ENCODE peak calls at places on chromosomes 6 and 20, in six cellular contexts. One of them, this sample, is unnamed.

GRCh38 chr6:147201885-147202515 is 2.2 kb upstream of the STXBP5 start:
- DNase-seq in aorta: no peak
- DNase-seq in RWPE2: no peak
- DNase-seq in neural progenitor cell: peak; percentile 38
- DNase-seq in CD4-positive, CD25-positive, alpha-beta regulatory T cell: no peak
- DNase-seq in naive thymus-derived CD4-positive, alpha-beta T cell: no peak
- DNase-seq in this sample: no peak

GRCh38 chr6:169811521-169812256 is 60.3 kb downstream of the ERMARD start:
- DNase-seq in aorta: no peak
- DNase-seq in CD4-positive, CD25-positive, alpha-beta regulatory T cell: no peak
- DNase-seq in RWPE2: no peak
- DNase-seq in neural progenitor cell: no peak
- DNase-seq in naive thymus-derived CD4-positive, alpha-beta T cell: no peak
- DNase-seq in this sample: no peak

GRCh38 chr6:6057442-6058053 is 50.8 kb upstream of the NRN1 start:
- DNase-seq in aorta: no peak
- DNase-seq in CD4-positive, CD25-positive, alpha-beta regulatory T cell: peak; percentile 55
- DNase-seq in neural progenitor cell: peak; percentile 57
- DNase-seq in naive thymus-derived CD4-positive, alpha-beta T cell: no peak
- DNase-seq in RWPE2: no peak
- DNase-seq in this sample: peak; percentile 15

GRCh38 chr6:161407581-161407980 is 133.7 kb upstream of the AGPAT4 start:
- DNase-seq in CD4-positive, CD25-positive, alpha-beta regulatory T cell: no peak
- DNase-seq in neural progenitor cell: peak; percentile 31
- DNase-seq in naive thymus-derived CD4-positive, alpha-beta T cell: no peak
- DNase-seq in RWPE2: no peak
- DNase-seq in aorta: no peak
- DNase-seq in this sample: no peak

GRCh38 chr6:49935387-49935786 is 28.6 kb downstream of the DEFB114 start:
- DNase-seq in aorta: no peak
- DNase-seq in RWPE2: no peak
- DNase-seq in naive thymus-derived CD4-positive, alpha-beta T cell: no peak
- DNase-seq in CD4-positive, CD25-positive, alpha-beta regulatory T cell: no peak
- DNase-seq in neural progenitor cell: no peak
- DNase-seq in this sample: no peak

GRCh38 chr6:93678841-93679454 is 259.6 kb upstream of the EPHA7 start:
- DNase-seq in CD4-positive, CD25-positive, alpha-beta regulatory T cell: no peak
- DNase-seq in neural progenitor cell: no peak
- DNase-seq in RWPE2: no peak
- DNase-seq in naive thymus-derived CD4-positive, alpha-beta T cell: no peak
- DNase-seq in aorta: no peak
- DNase-seq in this sample: no peak

GRCh38 chr6:90284745-90285481 is 11.7 kb downstream of the BACH2 start:
- DNase-seq in neural progenitor cell: no peak
- DNase-seq in naive thymus-derived CD4-positive, alpha-beta T cell: no peak
- DNase-seq in CD4-positive, CD25-positive, alpha-beta regulatory T cell: peak; percentile 84
- DNase-seq in aorta: no peak
- DNase-seq in RWPE2: no peak
- DNase-seq in this sample: no peak

GRCh38 chr6:155247618-155248017 is 16.2 kb upstream of the CLDN20 start:
- DNase-seq in naive thymus-derived CD4-positive, alpha-beta T cell: no peak
- DNase-seq in RWPE2: peak; percentile 82
- DNase-seq in aorta: no peak
- DNase-seq in CD4-positive, CD25-positive, alpha-beta regulatory T cell: no peak
- DNase-seq in neural progenitor cell: no peak
- DNase-seq in this sample: no peak

GRCh38 chr6:70380259-70380658 is 33.0 kb upstream of the FAM135A start:
- DNase-seq in neural progenitor cell: no peak
- DNase-seq in RWPE2: no peak
- DNase-seq in naive thymus-derived CD4-positive, alpha-beta T cell: no peak
- DNase-seq in aorta: no peak
- DNase-seq in CD4-positive, CD25-positive, alpha-beta regulatory T cell: no peak
- DNase-seq in this sample: no peak

GRCh38 chr6:79713701-79714322 is 82.7 kb downstream of the SH3BGRL2 start:
- DNase-seq in neural progenitor cell: peak; percentile 78
- DNase-seq in aorta: no peak
- DNase-seq in naive thymus-derived CD4-positive, alpha-beta T cell: no peak
- DNase-seq in RWPE2: no peak
- DNase-seq in CD4-positive, CD25-positive, alpha-beta regulatory T cell: peak; percentile 43
- DNase-seq in this sample: peak; percentile 44

GRCh38 chr6:163951990-163952389 is 537.5 kb downstream of the QKI start:
- DNase-seq in neural progenitor cell: no peak
- DNase-seq in naive thymus-derived CD4-positive, alpha-beta T cell: no peak
- DNase-seq in CD4-positive, CD25-positive, alpha-beta regulatory T cell: no peak
- DNase-seq in aorta: no peak
- DNase-seq in RWPE2: no peak
- DNase-seq in this sample: no peak

GRCh38 chr6:163391983-163392382 is 22.5 kb upstream of the QKI start:
- DNase-seq in neural progenitor cell: no peak
- DNase-seq in naive thymus-derived CD4-positive, alpha-beta T cell: no peak
- DNase-seq in CD4-positive, CD25-positive, alpha-beta regulatory T cell: no peak
- DNase-seq in aorta: no peak
- DNase-seq in RWPE2: no peak
- DNase-seq in this sample: no peak

GRCh38 chr20:34369265-34369664 is 6.2 kb downstream of the ITCH start:
- DNase-seq in aorta: no peak
- DNase-seq in neural progenitor cell: no peak
- DNase-seq in naive thymus-derived CD4-positive, alpha-beta T cell: no peak
- DNase-seq in RWPE2: peak; percentile 69
- DNase-seq in CD4-positive, CD25-positive, alpha-beta regulatory T cell: peak; percentile 54
- DNase-seq in this sample: no peak

GRCh38 chr6:144710207-144710606 is 425.1 kb downstream of the UTRN start:
- DNase-seq in neural progenitor cell: no peak
- DNase-seq in naive thymus-derived CD4-positive, alpha-beta T cell: no peak
- DNase-seq in RWPE2: no peak
- DNase-seq in CD4-positive, CD25-positive, alpha-beta regulatory T cell: no peak
- DNase-seq in aorta: no peak
- DNase-seq in this sample: no peak

GRCh38 chr6:11785953-11786579 is 7.5 kb upstream of the ADTRP start:
- DNase-seq in neural progenitor cell: no peak
- DNase-seq in aorta: no peak
- DNase-seq in naive thymus-derived CD4-positive, alpha-beta T cell: no peak
- DNase-seq in CD4-positive, CD25-positive, alpha-beta regulatory T cell: peak; percentile 85
- DNase-seq in RWPE2: no peak
- DNase-seq in this sample: no peak

GRCh38 chr20:37697314-37697713 is 3.5 kb downstream of the CTNNBL1 start:
- DNase-seq in naive thymus-derived CD4-positive, alpha-beta T cell: no peak
- DNase-seq in CD4-positive, CD25-positive, alpha-beta regulatory T cell: no peak
- DNase-seq in aorta: no peak
- DNase-seq in neural progenitor cell: no peak
- DNase-seq in RWPE2: no peak
- DNase-seq in this sample: no peak

GRCh38 chr6:116828983-116829382 is at the start of gene GPRC6A:
- DNase-seq in CD4-positive, CD25-positive, alpha-beta regulatory T cell: no peak
- DNase-seq in RWPE2: no peak
- DNase-seq in aorta: no peak
- DNase-seq in naive thymus-derived CD4-positive, alpha-beta T cell: no peak
- DNase-seq in neural progenitor cell: no peak
- DNase-seq in this sample: no peak

GRCh38 chr6:165013701-165014100 is 295.7 kb downstream of the C6orf118 start:
- DNase-seq in RWPE2: no peak
- DNase-seq in naive thymus-derived CD4-positive, alpha-beta T cell: no peak
- DNase-seq in aorta: no peak
- DNase-seq in CD4-positive, CD25-positive, alpha-beta regulatory T cell: no peak
- DNase-seq in neural progenitor cell: no peak
- DNase-seq in this sample: no peak

GRCh38 chr20:51898788-51899187 is 96.5 kb upstream of the SALL4 start:
- DNase-seq in RWPE2: no peak
- DNase-seq in CD4-positive, CD25-positive, alpha-beta regulatory T cell: no peak
- DNase-seq in aorta: no peak
- DNase-seq in neural progenitor cell: no peak
- DNase-seq in naive thymus-derived CD4-positive, alpha-beta T cell: no peak
- DNase-seq in this sample: no peak

GRCh38 chr20:50391444-50392137 is 118.6 kb upstream of the PTPN1 start:
- DNase-seq in naive thymus-derived CD4-positive, alpha-beta T cell: no peak
- DNase-seq in aorta: no peak
- DNase-seq in neural progenitor cell: no peak
- DNase-seq in RWPE2: peak; percentile 77
- DNase-seq in CD4-positive, CD25-positive, alpha-beta regulatory T cell: no peak
- DNase-seq in this sample: no peak

GRCh38 chr6:23305325-23305943 is 736.1 kb downstream of the HDGFL1 start:
- DNase-seq in naive thymus-derived CD4-positive, alpha-beta T cell: no peak
- DNase-seq in aorta: no peak
- DNase-seq in CD4-positive, CD25-positive, alpha-beta regulatory T cell: no peak
- DNase-seq in neural progenitor cell: no peak
- DNase-seq in RWPE2: no peak
- DNase-seq in this sample: no peak
- H3K9me3 ChIP-seq in naive thymus-derived CD4-positive, alpha-beta T cell: no peaks in the 10 kb centered on the region
- H3K9me3 ChIP-seq in aorta: no peaks in the 10 kb centered on the region
- H3K9me3 ChIP-seq in CD4-positive, CD25-positive, alpha-beta regulatory T cell: no peaks in the 10 kb centered on the region
- H3K9me3 ChIP-seq in neural progenitor cell: no peaks in the 10 kb centered on the region
- H3K9me3 ChIP-seq in RWPE2: no peaks in the 10 kb centered on the region
- H3K9me3 ChIP-seq in this sample: no peaks in the 10 kb centered on the region

DNA sequence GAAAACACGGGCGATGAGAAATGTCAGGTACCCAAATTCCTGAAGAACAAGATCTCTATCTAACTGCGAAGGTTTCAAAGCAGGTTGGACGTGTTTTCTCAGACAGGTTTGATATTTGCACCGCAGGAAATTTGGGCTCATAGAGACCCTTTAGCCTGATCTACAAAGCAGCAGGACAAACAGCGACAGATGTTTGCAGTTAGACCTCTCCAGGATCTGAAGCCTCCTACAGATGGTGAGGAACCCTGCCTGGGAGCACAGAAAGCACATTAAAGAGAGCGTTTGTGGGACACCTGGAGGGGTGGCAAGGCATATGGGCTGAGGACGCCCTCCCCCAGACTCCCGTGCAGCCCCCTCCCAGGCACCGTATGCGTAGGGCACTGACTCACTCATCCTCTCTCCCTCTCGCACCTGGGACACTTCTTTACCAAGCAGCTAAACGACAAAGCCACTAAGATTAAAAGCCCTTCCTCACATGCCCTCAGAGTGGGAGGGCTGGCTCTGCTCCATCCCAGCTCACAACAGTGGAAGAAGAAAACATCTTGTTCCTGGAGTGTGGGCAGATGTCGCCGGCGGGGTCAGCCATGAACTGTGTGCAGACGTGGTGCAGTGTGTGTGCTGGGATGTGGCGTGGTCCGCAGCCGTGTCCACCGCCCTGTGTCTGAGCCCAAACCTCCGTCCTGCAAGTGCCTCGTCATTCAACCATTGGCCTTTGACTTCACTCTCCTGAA is 249.7 kb upstream of the AFDN start:
- DNase-seq in CD4-positive, CD25-positive, alpha-beta regulatory T cell: no peak
- DNase-seq in aorta: no peak
- DNase-seq in RWPE2: no peak
- DNase-seq in naive thymus-derived CD4-positive, alpha-beta T cell: no peak
- DNase-seq in neural progenitor cell: no peak
- DNase-seq in this sample: no peak
- H3K9me3 ChIP-seq in CD4-positive, CD25-positive, alpha-beta regulatory T cell: no peaks in the 10 kb centered on the region
- H3K9me3 ChIP-seq in aorta: no peaks in the 10 kb centered on the region
- H3K9me3 ChIP-seq in RWPE2: no peaks in the 10 kb centered on the region
- H3K9me3 ChIP-seq in naive thymus-derived CD4-positive, alpha-beta T cell: no peaks in the 10 kb centered on the region
- H3K9me3 ChIP-seq in neural progenitor cell: no peaks in the 10 kb centered on the region
- H3K9me3 ChIP-seq in this sample: peaks cover 3% of the 10 kb centered on the region

GRCh38 chr20:56249244-56249955 is 868 bp downstream of the MC3R start:
- DNase-seq in aorta: no peak
- DNase-seq in naive thymus-derived CD4-positive, alpha-beta T cell: no peak
- DNase-seq in RWPE2: peak; percentile 85
- DNase-seq in neural progenitor cell: peak; percentile 61
- DNase-seq in CD4-positive, CD25-positive, alpha-beta regulatory T cell: peak; percentile 15
- DNase-seq in this sample: no peak
- H3K9me3 ChIP-seq in aorta: no peaks in the 10 kb centered on the region
- H3K9me3 ChIP-seq in naive thymus-derived CD4-positive, alpha-beta T cell: no peaks in the 10 kb centered on the region
- H3K9me3 ChIP-seq in RWPE2: no peaks in the 10 kb centered on the region
- H3K9me3 ChIP-seq in neural progenitor cell: no peaks in the 10 kb centered on the region
- H3K9me3 ChIP-seq in CD4-positive, CD25-positive, alpha-beta regulatory T cell: no peaks in the 10 kb centered on the region
- H3K9me3 ChIP-seq in this sample: peaks cover 5% of the 10 kb centered on the region

DNA sequence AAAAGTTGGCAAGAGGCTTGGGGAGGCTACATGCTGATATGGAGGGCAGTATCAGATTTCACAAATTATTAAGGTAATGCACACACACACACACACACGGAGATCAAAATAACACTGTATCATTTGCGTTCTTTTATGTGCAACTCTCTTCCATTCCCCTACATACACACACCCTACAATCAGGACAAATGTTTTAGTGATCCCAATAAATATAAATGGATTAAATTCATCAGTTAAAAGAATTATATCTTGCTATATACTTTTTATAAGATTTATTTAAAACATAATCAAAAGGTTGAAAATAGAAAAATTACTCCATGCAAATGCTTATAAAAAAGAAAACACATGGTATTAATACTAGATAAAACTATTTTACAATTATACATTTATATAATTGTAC is 25.9 kb downstream of the TMX4 start:
- DNase-seq in CD4-positive, CD25-positive, alpha-beta regulatory T cell: no peak
- DNase-seq in naive thymus-derived CD4-positive, alpha-beta T cell: no peak
- DNase-seq in neural progenitor cell: no peak
- DNase-seq in aorta: no peak
- DNase-seq in RWPE2: no peak
- DNase-seq in this sample: no peak
- H3K9me3 ChIP-seq in CD4-positive, CD25-positive, alpha-beta regulatory T cell: peaks cover 6% of the 10 kb centered on the region
- H3K9me3 ChIP-seq in naive thymus-derived CD4-positive, alpha-beta T cell: peaks cover 5% of the 10 kb centered on the region
- H3K9me3 ChIP-seq in neural progenitor cell: no peaks in the 10 kb centered on the region
- H3K9me3 ChIP-seq in aorta: peaks cover 1% of the 10 kb centered on the region
- H3K9me3 ChIP-seq in RWPE2: peaks cover 3% of the 10 kb centered on the region
- H3K9me3 ChIP-seq in this sample: peaks cover 2% of the 10 kb centered on the region

GRCh38 chr20:32920530-32921298 is 62.0 kb downstream of the EFCAB8 start:
- DNase-seq in naive thymus-derived CD4-positive, alpha-beta T cell: no peak
- DNase-seq in CD4-positive, CD25-positive, alpha-beta regulatory T cell: no peak
- DNase-seq in aorta: peak; percentile 16
- DNase-seq in neural progenitor cell: no peak
- DNase-seq in RWPE2: peak; percentile 59
- DNase-seq in this sample: no peak

GRCh38 chr20:32922466-32922865 is 63.7 kb downstream of the EFCAB8 start:
- DNase-seq in RWPE2: no peak
- DNase-seq in neural progenitor cell: no peak
- DNase-seq in naive thymus-derived CD4-positive, alpha-beta T cell: no peak
- DNase-seq in CD4-positive, CD25-positive, alpha-beta regulatory T cell: no peak
- DNase-seq in aorta: no peak
- DNase-seq in this sample: no peak

GRCh38 chr20:32918296-32918695 is 59.6 kb downstream of the EFCAB8 start:
- DNase-seq in neural progenitor cell: no peak
- DNase-seq in aorta: peak; percentile 32
- DNase-seq in RWPE2: peak; percentile 79
- DNase-seq in naive thymus-derived CD4-positive, alpha-beta T cell: no peak
- DNase-seq in CD4-positive, CD25-positive, alpha-beta regulatory T cell: no peak
- DNase-seq in this sample: no peak

GRCh38 chr20:32918751-32919150 is 60.0 kb downstream of the EFCAB8 start:
- DNase-seq in naive thymus-derived CD4-positive, alpha-beta T cell: no peak
- DNase-seq in RWPE2: peak; percentile 56
- DNase-seq in neural progenitor cell: no peak
- DNase-seq in CD4-positive, CD25-positive, alpha-beta regulatory T cell: no peak
- DNase-seq in aorta: peak; percentile 31
- DNase-seq in this sample: no peak

GRCh38 chr20:32920066-32920465 is 61.3 kb downstream of the EFCAB8 start:
- DNase-seq in neural progenitor cell: no peak
- DNase-seq in RWPE2: peak; percentile 62
- DNase-seq in CD4-positive, CD25-positive, alpha-beta regulatory T cell: no peak
- DNase-seq in naive thymus-derived CD4-positive, alpha-beta T cell: no peak
- DNase-seq in aorta: peak; percentile 35
- DNase-seq in this sample: no peak
- H3K9me3 ChIP-seq in neural progenitor cell: no peaks in the 10 kb centered on the region
- H3K9me3 ChIP-seq in RWPE2: peaks cover 4% of the 10 kb centered on the region
- H3K9me3 ChIP-seq in CD4-positive, CD25-positive, alpha-beta regulatory T cell: peaks cover 13% of the 10 kb centered on the region
- H3K9me3 ChIP-seq in naive thymus-derived CD4-positive, alpha-beta T cell: peaks cover 11% of the 10 kb centered on the region
- H3K9me3 ChIP-seq in aorta: no peaks in the 10 kb centered on the region
- H3K9me3 ChIP-seq in this sample: no peaks in the 10 kb centered on the region

DNA sequence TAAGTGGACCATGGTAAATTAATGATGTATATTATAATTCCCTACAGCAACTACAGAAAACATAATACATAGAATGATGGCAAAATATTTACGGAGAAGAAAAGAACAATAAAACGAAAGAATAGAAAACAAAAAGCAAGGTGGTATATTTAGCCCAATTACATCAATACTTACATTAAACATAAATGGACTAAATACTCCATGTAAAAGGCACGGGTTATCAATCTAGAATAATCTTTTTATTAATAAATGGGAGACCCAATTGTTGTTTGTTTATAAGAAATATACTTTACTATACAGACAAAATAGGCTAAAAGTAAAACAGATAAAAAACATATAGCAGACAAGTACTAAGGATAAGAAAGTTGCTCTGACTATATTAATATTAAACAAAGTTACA is 137.2 kb downstream of the TASP1 start:
- DNase-seq in aorta: no peak
- DNase-seq in RWPE2: no peak
- DNase-seq in CD4-positive, CD25-positive, alpha-beta regulatory T cell: no peak
- DNase-seq in naive thymus-derived CD4-positive, alpha-beta T cell: no peak
- DNase-seq in neural progenitor cell: no peak
- DNase-seq in this sample: no peak
- H3K9me3 ChIP-seq in aorta: peaks cover 2% of the 10 kb centered on the region
- H3K9me3 ChIP-seq in RWPE2: peaks cover 16% of the 10 kb centered on the region
- H3K9me3 ChIP-seq in CD4-positive, CD25-positive, alpha-beta regulatory T cell: peaks cover 22% of the 10 kb centered on the region
- H3K9me3 ChIP-seq in naive thymus-derived CD4-positive, alpha-beta T cell: peaks cover 12% of the 10 kb centered on the region
- H3K9me3 ChIP-seq in neural progenitor cell: peaks cover 4% of the 10 kb centered on the region
- H3K9me3 ChIP-seq in this sample: peaks cover 9% of the 10 kb centered on the region

This sample was measured in neuronal stem cell.